ENCODE peak calls at places on chromosomes 13 and 19, in four cellular contexts. B, Q, S and O are unnamed samples.

GRCh38 chr19:48403606-48404005 is 10.1 kb downstream of the GRIN2D start:
- DNase-seq in B (no peak), Q (peak; percentile 88), S (no peak), O (peak; percentile 38)

GRCh38 chr13:97004096-97004876 is 10.0 kb upstream of the OXGR1 start:
- DNase-seq in B (no peak), Q (no peak), S (no peak), O (no peak)

GRCh38 chr19:45972081-45972943 is 1.4 kb downstream of the NOVA2 start:
- DNase-seq in B (no peak), Q (no peak), S (no peak), O (no peak)

GRCh38 chr13:110012102-110012739 is 225.8 kb upstream of the IRS2 start:
- DNase-seq in B (no peak), Q (no peak), S (no peak), O (no peak)

GRCh38 chr13:76856141-76856571 is 30.0 kb downstream of the KCTD12 start:
- DNase-seq in B (no peak), Q (peak; percentile 17), S (no peak), O (no peak)

GRCh38 chr13:24074687-24075086 is 85.8 kb upstream of the SPATA13 start:
- DNase-seq in B (no peak), Q (no peak), S (no peak), O (peak; percentile 57)

GRCh38 chr13:99033814-99034213 is 56.0 kb upstream of the DOCK9 start:
- DNase-seq in B (no peak), Q (peak; percentile 61), S (no peak), O (no peak)

GRCh38 chr19:35860818-35861639 is 4.3 kb downstream of the KIRREL2 start:
- DNase-seq in B (no peak), Q (no peak), S (no peak), O (no peak)

GRCh38 chr13:94195715-94196114 is 283.8 kb downstream of the DCT start:
- DNase-seq in B (no peak), Q (no peak), S (no peak), O (no peak)

GRCh38 chr13:20412761-20413355 is 112.8 kb downstream of the CRYL1 start:
- DNase-seq in B (no peak), Q (no peak), S (no peak), O (no peak)

GRCh38 chr13:26914624-26915023 is 154.0 kb upstream of the GPR12 start:
- DNase-seq in B (no peak), Q (peak; percentile 34), S (no peak), O (no peak)

GRCh38 chr13:112054616-112055015 is 12.3 kb upstream of the SOX1 start:
- DNase-seq in B (no peak), Q (no peak), S (no peak), O (no peak)

GRCh38 chr13:78067290-78067689 is 148.7 kb upstream of the EDNRB start:
- DNase-seq in B (no peak), Q (no peak), S (no peak), O (no peak)

GRCh38 chr13:113297370-113297871 is 382 bp downstream of the LAMP1 start:
- DNase-seq in B (peak; percentile 72), Q (no peak), S (no peak), O (peak; percentile 27)

GRCh38 chr13:109255457-109255856 is 530.9 kb downstream of the IRS2 start:
- DNase-seq in B (no peak), Q (no peak), S (no peak), O (no peak)

GRCh38 chr13:21079761-21080730 is 18.7 kb upstream of the LATS2 start:
- DNase-seq in B (peak; percentile 75), Q (no peak), S (no peak), O (no peak)

GRCh38 chr19:19591133-19591825 is 27.2 kb downstream of the PBX4 start:
- DNase-seq in B (no peak), Q (peak; percentile 89), S (no peak), O (no peak)

GRCh38 chr13:109979186-109979585 is 192.8 kb upstream of the IRS2 start:
- DNase-seq in B (no peak), Q (no peak), S (no peak), O (no peak)

DNA sequence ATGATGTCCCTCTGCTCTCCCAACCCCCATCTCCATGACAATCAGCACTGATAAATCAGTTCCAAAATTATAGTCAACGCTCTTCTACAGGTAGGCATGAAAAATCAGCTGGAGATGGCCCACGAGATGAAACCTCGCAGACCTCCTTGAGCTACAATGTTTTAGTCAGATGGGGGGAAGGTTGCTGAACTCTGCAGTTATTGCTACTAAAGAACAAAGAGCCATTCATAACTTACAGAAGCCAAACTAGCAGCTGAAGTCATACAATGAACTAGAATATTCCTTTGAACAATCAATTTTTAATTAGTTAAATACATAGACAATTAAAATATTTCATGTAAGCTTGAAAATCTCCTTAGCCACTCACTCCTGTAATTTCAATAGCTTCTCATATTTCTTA is 179.2 kb downstream of the NHLRC3 start:
- DNase-seq in B (no peak), Q (no peak), S (no peak), O (no peak)
- H3K4me1 ChIP-seq in B (no peaks in the 10 kb centered on the region), Q (no peaks in the 10 kb centered on the region), S (no peaks in the 10 kb centered on the region), O (no peaks in the 10 kb centered on the region)

DNA sequence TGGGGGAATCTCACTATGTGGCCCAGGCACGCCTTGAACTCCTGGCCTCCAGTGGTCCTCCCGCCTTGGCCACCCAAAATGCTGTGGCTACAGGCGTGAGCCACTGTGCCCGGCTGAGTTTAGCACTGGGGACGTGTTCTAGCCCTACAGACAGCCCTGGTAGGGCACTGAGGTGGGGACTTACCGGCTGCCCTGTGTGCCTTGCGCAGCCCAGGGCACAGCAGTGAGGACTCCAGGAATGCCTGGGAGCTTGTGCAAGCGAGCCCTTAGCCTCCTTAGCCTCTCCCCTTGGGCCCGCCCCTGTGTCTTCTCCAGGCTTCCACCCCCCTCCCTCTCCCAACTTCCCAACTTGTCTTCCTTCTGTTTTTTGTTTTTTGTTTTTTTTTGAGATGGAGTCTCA is 21.0 kb downstream of the CCNE1 start:
- DNase-seq in B (peak; percentile 40), Q (no peak), S (no peak), O (no peak)
- H3K4me1 ChIP-seq in B (no peaks in the 10 kb centered on the region), Q (no peaks in the 10 kb centered on the region), S (no peaks in the 10 kb centered on the region), O (no peaks in the 10 kb centered on the region)

DNA sequence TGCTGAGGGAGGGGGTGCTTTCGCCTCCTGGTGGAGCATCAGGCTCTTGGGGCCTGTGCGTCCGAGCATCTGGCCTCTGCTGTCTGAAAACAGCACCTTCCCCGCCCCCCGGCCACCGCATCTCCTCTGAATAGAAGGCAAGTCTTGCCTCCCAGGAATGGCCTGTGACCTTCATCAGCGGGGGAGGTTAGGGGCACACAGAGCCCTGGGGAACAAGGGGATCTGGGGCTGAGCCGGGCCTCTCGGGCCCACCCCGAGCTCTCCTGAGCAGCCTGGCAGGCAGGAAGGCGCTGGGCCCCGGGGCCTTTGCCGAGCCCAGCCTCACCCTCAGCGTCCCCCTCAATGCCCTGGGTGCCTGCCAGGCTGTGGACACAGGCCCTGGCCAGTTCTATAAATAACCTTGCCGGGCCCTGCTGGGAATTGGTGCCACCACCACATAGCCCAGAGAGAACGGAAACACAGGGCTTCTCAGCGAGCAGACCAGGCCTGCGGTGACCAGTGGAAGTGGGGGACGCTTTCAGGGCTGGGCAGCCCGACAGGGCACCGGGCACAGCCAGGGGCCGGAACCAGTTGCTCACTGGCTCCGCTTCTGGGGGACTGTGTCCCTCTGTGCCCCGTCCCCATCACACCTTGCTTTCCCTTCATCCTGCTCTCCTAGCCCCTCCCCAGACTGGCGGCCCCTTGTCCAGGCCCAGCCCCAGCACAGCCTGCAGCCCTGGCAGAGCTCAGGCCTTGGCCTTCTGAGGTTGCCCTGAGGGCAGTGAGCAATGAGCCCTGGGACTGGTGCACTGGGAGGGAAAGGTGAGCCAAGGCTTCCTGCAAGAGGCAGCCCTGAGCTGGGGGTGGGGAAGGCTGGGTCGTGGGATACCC is 9.5 kb downstream of the STK11 start:
- DNase-seq in B (peak; percentile 95), Q (no peak), S (no peak), O (no peak)
- H3K4me1 ChIP-seq in B (peaks cover 77% of the 10 kb centered on the region), Q (peaks cover 43% of the 10 kb centered on the region), S (peaks cover 43% of the 10 kb centered on the region), O (peaks cover 21% of the 10 kb centered on the region)

GRCh38 chr19:14114854-14115253 is 2.7 kb downstream of the PRKACA start:
- DNase-seq in B (no peak), Q (no peak), S (peak; percentile 77), O (peak; percentile 60)
- H3K4me1 ChIP-seq in B (peaks cover 57% of the 10 kb centered on the region), Q (peaks cover 24% of the 10 kb centered on the region), S (peaks cover 45% of the 10 kb centered on the region), O (peaks cover 10% of the 10 kb centered on the region)

GRCh38 chr19:15292847-15293582 is 39.3 kb downstream of the BRD4 start:
- DNase-seq in B (no peak), Q (no peak), S (no peak), O (no peak)
- H3K4me1 ChIP-seq in B (peaks cover 90% of the 10 kb centered on the region), Q (peaks cover 85% of the 10 kb centered on the region), S (peaks cover 68% of the 10 kb centered on the region), O (peaks cover 32% of the 10 kb centered on the region)

GRCh38 chr13:28655566-28655965 is 3.4 kb upstream of the POMP start:
- DNase-seq in B (no peak), Q (no peak), S (no peak), O (no peak)
- H3K4me1 ChIP-seq in B (peaks cover 19% of the 10 kb centered on the region), Q (peaks cover 24% of the 10 kb centered on the region), S (peaks cover 20% of the 10 kb centered on the region), O (peaks cover 4% of the 10 kb centered on the region)